ENCODE peak calls at places on chromosomes 4 and X, in four cellular contexts. Y, X, D and M are unnamed samples.

GRCh38 chr4:28686618-28687017 is 1826.0 kb downstream of the STIM2 start:
- DNase-seq in X (no peak), Y (no peak), D (peak), M (no peak)

GRCh38 chr4:30769093-30769492 is 48.9 kb downstream of the PCDH7 start:
- DNase-seq in D (no peak), Y (no peak), X (no peak), M (no peak)

GRCh38 chr4:125520258-125520990 is 205.7 kb downstream of the FAT4 start:
- DNase-seq in Y (no peak), D (no peak), X (no peak), M (no peak)

GRCh38 chr4:119725688-119726330 is 97.2 kb upstream of the PDE5A start:
- DNase-seq in D (no peak), X (no peak), Y (no peak), M (no peak)

GRCh38 chrX:104852241-104852640 is 286.2 kb downstream of the IL1RAPL2 start:
- DNase-seq in Y (no peak), D (no peak), X (no peak), M (no peak)

GRCh38 chr4:108793413-108793812 is 30.6 kb upstream of the ETNPPL start:
- DNase-seq in D (no peak), X (no peak), Y (no peak), M (no peak)

GRCh38 chr4:27861381-27861787 is 1000.7 kb downstream of the STIM2 start:
- DNase-seq in D (peak), Y (no peak), X (no peak), M (no peak)

GRCh38 chr4:170794532-170794931 is 704.8 kb upstream of the AADAT start:
- DNase-seq in D (no peak), X (no peak), Y (no peak), M (no peak)

GRCh38 chrX:37745835-37746234 is 34.0 kb upstream of the CYBB start:
- DNase-seq in X (no peak), D (no peak), Y (no peak), M (no peak)

GRCh38 chrX:129617420-129617819 is 37.3 kb downstream of the APLN start:
- DNase-seq in D (no peak), X (no peak), Y (no peak), M (no peak)

GRCh38 chrX:129622757-129623301 is 31.9 kb downstream of the APLN start:
- DNase-seq in X (no peak), Y (no peak), D (peak), M (no peak)

GRCh38 chrX:129613596-129613995 is 41.2 kb downstream of the APLN start:
- DNase-seq in D (peak), Y (no peak), X (no peak), M (no peak)

GRCh38 chrX:129618997-129619396 is 35.8 kb downstream of the APLN start:
- DNase-seq in D (no peak), Y (no peak), X (no peak), M (no peak)
- TF ChIP-seq CTCF in D (no peak), Y (no peak), X (no peak), M (no peak)

GRCh38 chr4:186719925-186720694 is 3.5 kb downstream of the FAT1 start:
- DNase-seq in D (peak), Y (no peak), X (no peak), M (no peak)
- TF ChIP-seq CTCF in D (peak), Y (no peak), X (no peak), M (peak)

GRCh38 chr4:121148621-121149020 is 15.5 kb downstream of the TNIP3 start:
- DNase-seq in D (no peak), Y (no peak), X (no peak), M (no peak)
- TF ChIP-seq CTCF in D (no peak), Y (no peak), X (no peak), M (no peak)

DNA sequence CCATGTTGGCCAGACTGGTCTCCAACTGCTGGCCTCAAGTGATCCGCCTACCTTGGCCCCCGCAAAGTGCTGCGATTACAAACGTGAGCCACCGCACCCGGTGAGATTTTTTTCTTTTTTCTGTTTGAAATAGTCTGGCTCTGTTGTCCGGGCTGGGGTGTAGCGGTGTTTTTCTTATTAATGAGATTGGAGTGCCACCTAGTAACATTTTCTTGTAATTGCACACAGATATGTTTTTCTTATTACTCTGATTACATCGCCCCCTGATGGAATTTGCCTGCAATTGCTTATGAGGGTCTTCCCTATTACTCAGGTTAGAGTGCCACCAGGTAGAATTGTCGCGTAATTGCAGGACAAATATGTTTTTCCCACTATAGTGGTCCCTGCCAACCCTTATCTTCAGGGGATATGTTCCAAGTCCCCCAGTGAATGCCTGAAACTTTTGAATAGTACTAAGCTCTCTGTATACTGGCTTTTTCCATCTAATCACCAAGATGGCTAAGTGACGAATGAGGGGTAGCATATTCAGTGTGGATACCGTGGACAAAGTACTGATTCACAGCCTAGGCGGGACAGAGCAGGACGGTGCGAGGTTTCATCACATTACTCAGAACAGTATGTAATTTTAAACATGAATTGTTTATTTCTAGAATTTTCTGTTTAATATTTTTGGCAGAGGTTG is 8.6 kb upstream of the PDHA1 start:
- DNase-seq in D (peak), X (no peak), Y (peak), M (no peak)
- TF ChIP-seq CTCF in D (peak), X (no peak), Y (peak), M (no peak)

GRCh38 chr4:167456619-167457018 is 222.3 kb upstream of the SPOCK3 start:
- DNase-seq in Y (no peak), X (no peak), D (no peak), M (no peak)
- TF ChIP-seq CTCF in Y (no peak), X (no peak), D (no peak), M (no peak)

GRCh38 chr4:100576570-100576969 is 58.7 kb upstream of the EMCN start:
- DNase-seq in Y (no peak), D (no peak), X (no peak), M (no peak)
- TF ChIP-seq CTCF in Y (no peak), D (no peak), X (no peak), M (no peak)